ENCODE peak calls at places on chromosomes 3 and 15, in five cellular contexts. M, L, J, T and Z are unnamed samples.
A peak's percentile ranks its signal among the peaks of the same experiment; 100 is the strongest.

GRCh38 chr3:98827221-98827620 is 64.1 kb downstream of the ST3GAL6 start:
- DNase-seq in J (no peak), T (no peak), L (no peak), M (no peak), Z (no peak)

GRCh38 chr15:55532944-55533343 is 24.9 kb upstream of the DNAAF4 start:
- DNase-seq in M (no peak), J (no peak), L (no peak), T (no peak), Z (no peak)

GRCh38 chr3:31533169-31533870 is 595 bp downstream of the STT3B start:
- DNase-seq in T (no peak), M (peak; percentile 32), L (peak; percentile 58), J (peak; percentile 40), Z (peak; percentile 42)

GRCh38 chr3:128760027-128760426 is 34.0 kb downstream of the RAB7A start:
- DNase-seq in J (no peak), M (no peak), T (no peak), L (no peak), Z (no peak)

GRCh38 chr3:50251220-50251619 is 15.2 kb downstream of the GNAI2 start:
- DNase-seq in T (no peak), L (no peak), M (no peak), J (no peak), Z (no peak)

GRCh38 chr15:50736823-50737222 is 28.7 kb downstream of the SPPL2A start:
- DNase-seq in L (no peak), J (no peak), T (no peak), M (no peak), Z (no peak)

GRCh38 chr3:134419214-134419965 is 45.1 kb upstream of the AMOTL2 start:
- DNase-seq in M (no peak), J (no peak), T (no peak), L (no peak), Z (no peak)

GRCh38 chr3:107209302-107210060 is 167.8 kb upstream of the CCDC54 start:
- DNase-seq in M (no peak), L (no peak), T (no peak), J (no peak), Z (no peak)

DNA sequence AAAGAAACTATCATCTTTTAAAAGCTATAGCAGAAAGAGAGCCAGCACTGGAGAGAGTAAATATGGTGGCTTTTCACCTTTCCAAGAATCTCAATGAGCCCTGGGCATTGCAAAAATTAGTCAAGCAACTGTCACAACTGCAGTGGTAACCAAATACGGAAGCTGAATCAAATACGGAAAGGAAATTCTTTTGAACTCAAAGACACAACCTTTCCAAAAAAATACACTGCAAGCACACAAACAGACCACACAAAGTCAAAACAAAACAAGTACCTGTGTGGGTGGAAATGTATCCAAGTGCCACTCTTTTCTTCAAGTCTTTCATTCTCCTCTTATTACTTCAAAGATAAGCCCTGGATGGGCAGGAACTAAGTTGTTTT is 17.6 kb downstream of the VGLL4 start:
- DNase-seq in M (no peak), L (no peak), T (no peak), J (no peak), Z (no peak)
- H3K9me3 ChIP-seq in M (no peaks in the 10 kb centered on the region), L (no peaks in the 10 kb centered on the region), T (no peaks in the 10 kb centered on the region), J (no peaks in the 10 kb centered on the region), Z (no peaks in the 10 kb centered on the region)

GRCh38 chr3:137770821-137771399 is 6.8 kb downstream of the SOX14 start:
- DNase-seq in T (no peak), L (no peak), J (no peak), M (no peak), Z (no peak)
- H3K9me3 ChIP-seq in T (no peaks in the 10 kb centered on the region), L (no peaks in the 10 kb centered on the region), J (no peaks in the 10 kb centered on the region), M (no peaks in the 10 kb centered on the region), Z (no peaks in the 10 kb centered on the region)

DNA sequence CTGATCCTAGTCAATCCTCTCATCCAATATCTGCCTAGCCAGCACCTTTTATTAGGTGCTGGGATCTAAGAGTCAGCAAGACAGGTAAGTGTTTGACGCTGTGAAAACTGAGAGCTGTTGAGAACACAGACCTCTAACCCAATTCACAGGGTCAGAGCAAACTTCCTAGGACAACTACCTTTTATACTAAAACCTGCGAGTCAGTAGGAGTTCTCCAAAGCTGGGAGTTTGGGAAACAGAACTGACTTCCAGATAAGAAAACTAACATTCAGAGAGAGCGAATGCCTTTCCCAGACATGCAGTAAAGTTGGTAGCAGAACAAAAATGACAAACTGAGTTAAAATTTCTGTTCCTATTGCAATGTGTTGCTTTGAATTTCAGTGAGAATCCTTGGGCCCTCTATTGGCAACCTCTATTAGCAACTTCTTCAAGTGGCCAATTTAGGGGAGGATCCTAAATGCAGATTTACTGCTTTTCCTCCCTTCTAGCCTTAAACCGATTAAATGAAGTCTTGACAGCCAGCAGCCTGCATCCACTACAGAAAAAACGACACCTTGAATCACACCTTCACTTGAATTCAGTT is 11.3 kb downstream of the NR2E3 start:
- DNase-seq in J (no peak), M (no peak), T (no peak), L (no peak), Z (no peak)
- H3K9me3 ChIP-seq in J (peaks cover 14% of the 10 kb centered on the region), M (peaks cover 16% of the 10 kb centered on the region), T (no peaks in the 10 kb centered on the region), L (peaks cover 8% of the 10 kb centered on the region), Z (peaks cover 3% of the 10 kb centered on the region)

GRCh38 chr15:25243800-25244097 is 195.1 kb downstream of the UBE3A start:
- DNase-seq in M (no peak), L (peak; percentile 19), T (no peak), J (peak; percentile 1), Z (peak; percentile 3)
- H3K9me3 ChIP-seq in M (peaks cover 33% of the 10 kb centered on the region), L (peaks cover 73% of the 10 kb centered on the region), T (no peaks in the 10 kb centered on the region), J (no peaks in the 10 kb centered on the region), Z (no peaks in the 10 kb centered on the region)